ENCODE peak calls at places on chromosomes 5 and 9, in four cellular contexts. E, P, T and X are unnamed samples. For H3K4me1, the result is how much of the 10 kb centered on the place peaks cover.

GRCh38 chr9:107488400-107489143 is 997 bp downstream of the KLF4 start:
- DNase-seq in E (peak), P (peak), T (peak), X (peak)

GRCh38 chr5:134874831-134875655 is 872 bp downstream of the TXNDC15 start:
- DNase-seq in E (peak), P (peak), T (peak), X (peak)

GRCh38 chr9:133609311-133610098 is at the start of gene FAM163B:
- DNase-seq in E (peak), P (no peak), T (no peak), X (peak)

GRCh38 chr5:150489358-150490295 is 18.3 kb upstream of the NDST1 start:
- DNase-seq in E (peak), P (no peak), T (no peak), X (peak)

GRCh38 chr9:136345281-136346156 is 18.0 kb downstream of the DNLZ start:
- DNase-seq in E (peak), P (peak), T (no peak), X (peak)

GRCh38 chr5:34522599-34523381 is 133.3 kb upstream of the RAI14 start:
- DNase-seq in E (peak), P (peak), T (no peak), X (peak)

GRCh38 chr9:95003694-95004451 is 277.4 kb downstream of the AOPEP start:
- DNase-seq in E (peak), P (peak), T (peak), X (peak)

GRCh38 chr9:99192786-99193465 is 28.8 kb downstream of the ALG2 start:
- DNase-seq in E (peak), P (no peak), T (no peak), X (no peak)

GRCh38 chr9:115086886-115087285 is 31.1 kb downstream of the TNC start:
- DNase-seq in E (no peak), P (no peak), T (no peak), X (no peak)

GRCh38 chr5:123176224-123176937 is 87.3 kb downstream of the PRDM6 start:
- DNase-seq in E (no peak), P (no peak), T (no peak), X (no peak)

GRCh38 chr5:10507575-10508024 is 56.3 kb upstream of the ANKRD33B start:
- DNase-seq in E (no peak), P (no peak), T (no peak), X (no peak)

GRCh38 chr5:80739487-80739886 is 84.7 kb upstream of the DHFR start:
- DNase-seq in E (no peak), P (no peak), T (no peak), X (no peak)

GRCh38 chr5:73440262-73440661 is 8.3 kb downstream of the FOXD1 start:
- DNase-seq in E (no peak), P (no peak), T (no peak), X (no peak)

GRCh38 chr9:26566141-26566540 is 326.5 kb downstream of the CAAP1 start:
- DNase-seq in E (no peak), P (no peak), T (no peak), X (no peak)

GRCh38 chr5:3389471-3390026 is 206.1 kb upstream of the IRX1 start:
- DNase-seq in E (peak), P (no peak), T (no peak), X (no peak)

GRCh38 chr5:80622756-80623155 is 31.7 kb upstream of the MSH3 start:
- DNase-seq in E (no peak), P (no peak), T (no peak), X (no peak)

GRCh38 chr9:107733530-107733907 is 243.9 kb upstream of the KLF4 start:
- DNase-seq in E (no peak), P (peak), T (peak), X (no peak)

GRCh38 chr9:16022228-16022627 is 469.4 kb downstream of the CCDC171 start:
- DNase-seq in E (no peak), P (no peak), T (no peak), X (no peak)

GRCh38 chr9:125747053-125747764 is at the start of gene PBX3:
- DNase-seq in E (peak), P (peak), T (peak), X (peak)

GRCh38 chr5:5340206-5340729 is 82.2 kb upstream of the ICE1 start:
- DNase-seq in E (peak), P (peak), T (peak), X (peak)

GRCh38 chr5:16406023-16406422 is 59.6 kb downstream of the ZNF622 start:
- DNase-seq in E (no peak), P (no peak), T (no peak), X (no peak)

GRCh38 chr9:127867356-127868277 is 9.9 kb downstream of the AK1 start:
- DNase-seq in E (peak), P (peak), T (no peak), X (peak)

GRCh38 chr9:103530934-103531333 is 535.8 kb downstream of the CYLC2 start:
- DNase-seq in E (no peak), P (no peak), T (no peak), X (no peak)

GRCh38 chr9:105309531-105309931 is 65.1 kb downstream of the SLC44A1 start:
- DNase-seq in E (no peak), P (no peak), T (no peak), X (no peak)

GRCh38 chr5:56833325-56833724 is 18.0 kb downstream of the MAP3K1 start:
- DNase-seq in E (peak), P (no peak), T (no peak), X (peak)

GRCh38 chr9:134851015-134851414 is 29.6 kb upstream of the FCN2 start:
- DNase-seq in E (no peak), P (no peak), T (peak), X (peak)

GRCh38 chr5:2752059-2752874 is 790 bp upstream of the IRX2 start:
- DNase-seq in E (peak), P (peak), T (no peak), X (no peak)

GRCh38 chr5:10645146-10645545 is 81.3 kb downstream of the ANKRD33B start:
- DNase-seq in E (no peak), P (no peak), T (no peak), X (no peak)

GRCh38 chr5:16891043-16891442 is 45.0 kb downstream of the MYO10 start:
- DNase-seq in E (no peak), P (no peak), T (no peak), X (no peak)

GRCh38 chr5:72494700-72495124 is 12.5 kb downstream of the ZNF366 start:
- DNase-seq in E (no peak), P (no peak), T (no peak), X (no peak)

GRCh38 chr9:93452710-93453046 is 703 bp downstream of the FAM120AOS start:
- DNase-seq in E (no peak), P (peak), T (no peak), X (no peak)

GRCh38 chr9:35237303-35237702 is 75.5 kb downstream of the UNC13B start:
- DNase-seq in E (no peak), P (no peak), T (no peak), X (peak)

GRCh38 chr5:43075319-43076293 is 35.5 kb upstream of the ANXA2R start:
- DNase-seq in E (no peak), P (peak), T (no peak), X (no peak)

GRCh38 chr5:126000533-126000932 is 422.7 kb upstream of the GRAMD2B start:
- DNase-seq in E (no peak), P (no peak), T (no peak), X (no peak)
- H3K4me1 ChIP-seq in E (under half), P (under half), T (under half), X (under half)

DNA sequence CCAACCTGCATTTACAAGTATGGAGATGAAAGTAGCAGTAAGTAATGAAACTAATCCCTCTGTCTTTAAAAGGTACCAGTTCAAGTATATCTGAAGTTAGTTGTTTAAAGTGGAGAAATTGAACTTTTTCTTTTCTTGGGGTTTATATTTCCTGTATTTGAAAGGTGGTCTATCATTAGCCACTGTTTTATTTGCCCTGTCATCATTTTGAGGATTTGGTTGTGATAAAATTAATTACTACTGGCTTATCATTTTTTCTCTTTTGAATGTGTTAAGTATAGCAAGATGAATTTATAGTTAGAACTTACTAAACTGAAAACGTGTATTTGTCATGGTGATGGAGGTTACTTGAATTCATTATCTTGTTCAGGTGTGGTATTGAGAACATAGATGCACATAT is 25.1 kb downstream of the NCBP1 start:
- DNase-seq in E (no peak), P (no peak), T (no peak), X (no peak)
- TF ChIP-seq CTCF in E (no peak), P (no peak), T (no peak), X (no peak)

DNA sequence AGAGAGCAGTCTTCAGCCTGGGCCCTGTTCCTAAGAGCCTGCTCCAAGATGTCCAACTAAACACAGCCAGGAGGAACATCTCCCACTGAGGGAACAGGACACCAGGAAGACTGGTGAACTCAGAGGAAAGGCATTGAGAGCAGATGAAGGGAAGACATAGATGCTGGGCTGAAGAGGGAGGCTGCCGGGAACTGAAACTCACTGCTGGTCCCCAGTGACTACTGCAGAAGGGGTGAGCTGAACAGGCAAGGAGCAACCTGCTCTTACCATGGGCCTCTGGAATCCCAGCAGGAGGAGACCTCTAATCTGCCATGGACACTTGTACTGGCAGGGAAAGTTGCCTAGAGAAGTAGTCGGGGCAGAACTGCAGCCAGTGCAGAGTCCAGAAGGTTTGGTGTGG is 95.7 kb downstream of the TRPM3 start:
- DNase-seq in E (no peak), P (no peak), T (no peak), X (no peak)
- H3K4me1 ChIP-seq in E (under half), P (under half), T (under half), X (under half)

GRCh38 chr5:143086851-143087637 is 316.4 kb downstream of the NR3C1 start:
- DNase-seq in E (peak), P (no peak), T (no peak), X (no peak)
- TF ChIP-seq CTCF in E (no peak), P (no peak), T (no peak), X (no peak)

DNA sequence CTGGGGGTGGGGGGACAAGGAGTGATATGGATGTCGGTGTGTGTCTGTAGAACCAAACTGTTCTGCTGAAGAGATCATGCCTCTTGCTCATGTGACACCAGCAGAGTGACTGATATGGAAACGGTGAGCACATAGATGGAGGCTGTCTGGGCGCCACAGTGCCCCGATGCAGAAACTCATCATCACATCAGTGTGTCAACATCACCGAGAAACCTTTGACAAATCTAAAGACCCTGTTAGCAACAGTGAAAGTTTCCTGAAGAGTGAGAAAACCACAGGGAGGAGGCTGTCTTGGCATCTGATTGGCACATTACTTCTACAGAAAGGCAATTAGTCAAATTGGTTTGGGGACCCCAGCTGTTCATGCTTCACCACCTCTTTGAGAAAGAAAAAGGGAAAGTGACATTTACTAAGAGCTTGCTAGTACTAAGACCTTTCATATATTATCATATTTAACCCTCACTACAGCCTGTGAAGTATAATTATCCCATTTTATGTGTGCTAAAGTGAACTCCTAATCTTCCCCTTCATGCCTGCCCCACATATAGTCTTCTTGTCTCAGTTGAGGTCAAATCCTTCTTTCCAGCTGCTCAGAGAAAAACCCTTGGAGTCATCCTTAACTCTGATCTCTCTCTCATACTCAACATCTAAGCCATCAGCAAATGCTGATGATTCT is 25.6 kb downstream of the CSF2 start:
- DNase-seq in E (no peak), P (no peak), T (no peak), X (peak)
- H3K4me1 ChIP-seq in E (under half), P (under half), T (under half), X (under half)

GRCh38 chr5:14260637-14261036 is 117.5 kb downstream of the TRIO start:
- DNase-seq in E (no peak), P (no peak), T (no peak), X (no peak)

GRCh38 chr5:14256756-14257393 is 113.7 kb downstream of the TRIO start:
- DNase-seq in E (no peak), P (no peak), T (no peak), X (no peak)

GRCh38 chr5:14257995-14258403 is 114.9 kb downstream of the TRIO start:
- DNase-seq in E (no peak), P (no peak), T (no peak), X (no peak)

GRCh38 chr5:14261237-14261636 is 118.1 kb downstream of the TRIO start:
- DNase-seq in E (no peak), P (no peak), T (no peak), X (no peak)

GRCh38 chr5:14258840-14259239 is 115.7 kb downstream of the TRIO start:
- DNase-seq in E (peak), P (no peak), T (no peak), X (peak)
- TF ChIP-seq CTCF in E (peak), P (no peak), T (no peak), X (peak)

GRCh38 chr5:142826093-142826492 is 55.9 kb downstream of the ARHGAP26 start:
- DNase-seq in E (no peak), P (no peak), T (no peak), X (no peak)
- H3K4me1 ChIP-seq in E (under half), P (half or more), T (under half), X (under half)

DNA sequence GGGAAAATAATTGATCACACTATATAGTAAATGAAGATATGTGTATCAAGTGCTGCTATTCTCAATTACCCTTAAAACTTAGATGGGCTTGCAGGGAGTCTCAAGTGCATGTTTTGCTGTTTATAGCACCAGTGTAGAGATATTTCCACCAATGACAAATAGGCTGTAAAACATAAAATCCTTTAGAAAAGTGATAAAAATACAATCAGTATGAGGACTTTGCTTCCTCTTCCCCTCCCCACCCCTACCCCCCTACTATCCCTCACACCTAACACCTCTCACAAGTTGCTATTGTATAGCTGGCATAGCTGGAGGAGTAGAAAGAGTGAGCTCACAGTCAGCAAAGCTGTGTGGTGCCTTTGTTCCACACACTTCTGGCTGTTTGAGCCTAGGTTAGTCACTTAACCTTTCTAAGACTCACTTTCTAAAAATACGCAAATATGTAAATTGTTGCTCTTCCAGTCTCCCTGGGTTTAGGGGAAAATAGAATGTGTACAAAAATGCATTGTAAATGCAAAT is 93.1 kb downstream of the PDE4D start:
- DNase-seq in E (peak), P (no peak), T (no peak), X (peak)
- TF ChIP-seq CTCF in E (no peak), P (peak), T (no peak), X (peak)